ENCODE peak calls at places on chromosomes 5 and 9, in five cellular contexts. C, G, A, S and B are unnamed samples.

GRCh38 chr9:138071731-138072130 is 194.1 kb downstream of the CACNA1B start:
- DNase-seq in C (no peak), S (no peak), A (no peak), G (no peak), B (no peak)

GRCh38 chr5:142597546-142598337 is 88.1 kb downstream of the FGF1 start:
- DNase-seq in A (no peak), S (peak; percentile 36), C (peak; percentile 32), G (peak; percentile 85), B (peak; percentile 35)

GRCh38 chr5:140548300-140548688 is 832 bp downstream of the EIF4EBP3 start:
- DNase-seq in C (no peak), A (no peak), G (no peak), S (no peak), B (no peak)

GRCh38 chr5:35608881-35609779 is 8.5 kb upstream of the SPEF2 start:
- DNase-seq in C (no peak), G (peak; percentile 4), A (no peak), S (no peak), B (no peak)

GRCh38 chr5:80141147-80141671 is 106.1 kb downstream of the THBS4 start:
- DNase-seq in A (no peak), G (no peak), S (no peak), C (no peak), B (peak; percentile 72)

GRCh38 chr5:93593476-93594060 is 10.5 kb downstream of the NR2F1 start:
- DNase-seq in S (no peak), G (no peak), A (no peak), C (no peak), B (peak; percentile 51)

GRCh38 chr9:626591-626990 is 214.9 kb upstream of the DMRT1 start:
- DNase-seq in A (no peak), S (no peak), C (no peak), G (no peak), B (no peak)

GRCh38 chr9:2722715-2723114 is 5.4 kb downstream of the KCNV2 start:
- DNase-seq in C (peak; percentile 7), S (no peak), G (no peak), A (no peak), B (no peak)

GRCh38 chr5:55634204-55634785 is 77.8 kb downstream of the SLC38A9 start:
- DNase-seq in C (no peak), A (no peak), G (no peak), S (no peak), B (no peak)

GRCh38 chr5:89480406-89481007 is 597.5 kb upstream of the MEF2C start:
- DNase-seq in C (no peak), A (no peak), G (no peak), S (no peak), B (no peak)

GRCh38 chr5:157944077-157944633 is 85.2 kb upstream of the CLINT1 start:
- DNase-seq in C (no peak), S (no peak), A (no peak), G (no peak), B (no peak)

GRCh38 chr5:150499437-150499956 is 8.4 kb upstream of the NDST1 start:
- DNase-seq in G (no peak), S (peak; percentile 92), A (no peak), C (no peak), B (no peak)

GRCh38 chr9:93037476-93037971 is 21.0 kb upstream of the SUSD3 start:
- DNase-seq in C (no peak), A (no peak), S (no peak), G (no peak), B (no peak)

GRCh38 chr5:29902859-29903258 is 1290.6 kb upstream of the CDH6 start:
- DNase-seq in G (no peak), A (no peak), C (no peak), S (no peak), B (no peak)

GRCh38 chr5:132101385-132101880 is 27.8 kb downstream of the CSF2 start:
- DNase-seq in S (no peak), G (no peak), A (no peak), C (no peak), B (no peak)

GRCh38 chr9:135126480-135127187 is 39.2 kb downstream of the OLFM1 start:
- DNase-seq in G (peak; percentile 75), C (no peak), S (no peak), A (no peak), B (no peak)

GRCh38 chr9:130989891-130990290 is 19.1 kb upstream of the LAMC3 start:
- DNase-seq in C (no peak), G (no peak), S (no peak), A (no peak), B (no peak)

GRCh38 chr5:109411627-109412026 is 1.9 kb upstream of the PJA2 start:
- DNase-seq in A (no peak), C (no peak), G (peak; percentile 24), S (peak; percentile 25), B (no peak)

GRCh38 chr9:92474569-92474968 is 7.7 kb downstream of the ASPN start:
- DNase-seq in C (no peak), S (no peak), G (no peak), A (no peak), B (no peak)

GRCh38 chr5:154971501-154971900 is 30.6 kb downstream of the MRPL22 start:
- DNase-seq in C (no peak), A (no peak), G (no peak), S (no peak), B (no peak)

GRCh38 chr5:36696059-36696673 is 89.8 kb downstream of the SLC1A3 start:
- DNase-seq in A (no peak), S (peak; percentile 53), G (peak; percentile 71), C (peak; percentile 26), B (peak; percentile 79)

GRCh38 chr5:43386960-43387362 is 25.2 kb downstream of the CCL28 start:
- DNase-seq in A (peak; percentile 20), S (no peak), G (no peak), C (no peak), B (no peak)

GRCh38 chr9:128715436-128715750 is 8.5 kb downstream of the ZDHHC12 start:
- DNase-seq in C (no peak), A (no peak), S (no peak), G (no peak), B (no peak)

GRCh38 chr5:57551251-57551650 is 68.6 kb upstream of the ACTBL2 start:
- DNase-seq in C (no peak), S (no peak), G (no peak), A (no peak), B (no peak)

GRCh38 chr9:123375725-123376132 is 19.7 kb downstream of the CRB2 start:
- DNase-seq in G (no peak), C (peak; percentile 37), A (no peak), S (peak; percentile 82), B (no peak)

GRCh38 chr5:128687930-128688329 is 149.9 kb upstream of the FBN2 start:
- DNase-seq in C (no peak), A (no peak), S (no peak), G (no peak), B (no peak)

GRCh38 chr5:57494104-57495098 is 11.8 kb upstream of the ACTBL2 start:
- DNase-seq in S (peak; percentile 75), C (peak; percentile 13), G (peak; percentile 71), A (peak; percentile 45), B (no peak)

GRCh38 chr5:132979976-132980375 is 16.5 kb upstream of the AFF4 start:
- DNase-seq in A (no peak), C (no peak), G (no peak), S (no peak), B (no peak)

GRCh38 chr5:43631182-43631910 is 28.4 kb downstream of the NNT start:
- DNase-seq in A (peak; percentile 33), S (peak; percentile 75), C (peak; percentile 71), G (peak; percentile 78), B (peak; percentile 40)

DNA sequence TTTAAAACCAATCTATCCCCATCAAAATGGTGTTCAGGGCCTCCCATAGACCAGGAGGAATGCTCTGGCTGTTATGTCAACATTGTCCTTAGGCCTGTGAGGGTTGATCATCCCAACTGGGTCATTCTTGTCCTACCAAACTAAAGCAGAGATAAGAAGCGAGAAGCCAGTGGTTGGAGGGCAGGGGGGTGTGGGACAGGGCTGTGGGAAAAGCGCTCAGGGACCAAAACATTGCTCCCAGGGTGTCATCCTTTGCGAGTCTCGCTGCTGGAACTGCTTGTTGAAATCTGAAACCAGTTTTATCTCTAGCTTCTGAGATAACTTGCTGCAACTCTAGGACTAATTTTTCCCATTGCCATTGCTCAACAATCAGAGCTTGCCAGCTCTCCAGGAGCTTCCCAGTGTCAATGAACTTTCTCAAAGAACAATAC is 48.1 kb downstream of the SPATA31C2 start:
- DNase-seq in A (no peak), S (no peak), G (no peak), C (no peak), B (no peak)
- TF ChIP-seq ESRRA in A (no peak), S (no peak), G (no peak), C (no peak), B (no peak)

DNA sequence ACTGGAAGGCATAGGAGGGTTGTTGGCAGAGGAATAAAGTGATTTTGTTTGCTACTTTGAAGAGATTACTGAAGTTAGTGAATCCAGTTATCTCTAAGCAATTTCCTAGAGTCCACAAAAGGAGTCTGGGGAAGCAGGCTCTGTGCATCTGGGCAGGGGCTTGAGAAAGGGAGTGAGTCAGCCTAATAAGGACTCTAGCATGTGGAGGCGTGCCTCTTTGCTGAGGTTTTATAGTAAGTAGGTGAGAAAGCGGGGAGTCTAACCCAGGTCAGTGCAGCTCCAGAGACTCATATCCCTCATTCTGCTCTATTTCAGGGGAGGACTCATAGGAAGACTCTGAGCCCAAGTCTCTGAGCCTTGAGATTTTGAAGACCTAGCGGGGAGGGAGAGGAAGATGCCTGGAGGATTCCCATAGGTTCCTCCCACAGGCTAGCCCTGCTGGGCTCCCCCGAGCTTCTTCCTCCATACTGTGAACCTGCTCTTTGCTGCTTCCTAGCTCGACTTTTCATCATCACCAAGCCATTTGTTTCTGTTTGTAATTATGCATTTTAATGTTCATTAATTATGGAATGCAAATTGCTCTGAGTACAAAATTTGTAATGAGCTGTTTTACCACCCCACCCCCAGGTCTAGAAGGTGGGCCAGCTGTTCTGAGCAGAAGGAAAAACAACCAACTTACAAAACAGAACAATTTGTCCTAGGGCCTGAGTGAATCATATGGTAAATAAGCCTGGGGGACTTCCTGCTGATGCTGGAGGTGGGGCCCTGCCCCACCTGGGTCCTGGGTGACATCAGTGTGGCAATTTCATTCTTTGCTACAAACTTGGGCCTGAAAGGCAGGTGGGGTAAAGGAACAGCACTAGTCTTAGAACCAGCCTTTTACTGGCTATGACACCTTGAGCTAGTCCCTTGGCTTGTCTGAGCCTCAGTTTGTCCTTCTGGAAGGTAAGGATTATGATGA is 150.2 kb downstream of the TRIM32 start:
- DNase-seq in G (no peak), S (no peak), C (no peak), A (no peak), B (no peak)
- TF ChIP-seq ESRRA in G (no peak), S (no peak), C (no peak), A (no peak), B (no peak)

GRCh38 chr5:112174959-112175594 is 244.0 kb downstream of the EPB41L4A start:
- DNase-seq in C (peak; percentile 18), G (peak; percentile 63), S (peak; percentile 60), A (no peak), B (no peak)
- TF ChIP-seq ESRRA in C (no peak), G (no peak), S (no peak), A (no peak), B (no peak)

DNA sequence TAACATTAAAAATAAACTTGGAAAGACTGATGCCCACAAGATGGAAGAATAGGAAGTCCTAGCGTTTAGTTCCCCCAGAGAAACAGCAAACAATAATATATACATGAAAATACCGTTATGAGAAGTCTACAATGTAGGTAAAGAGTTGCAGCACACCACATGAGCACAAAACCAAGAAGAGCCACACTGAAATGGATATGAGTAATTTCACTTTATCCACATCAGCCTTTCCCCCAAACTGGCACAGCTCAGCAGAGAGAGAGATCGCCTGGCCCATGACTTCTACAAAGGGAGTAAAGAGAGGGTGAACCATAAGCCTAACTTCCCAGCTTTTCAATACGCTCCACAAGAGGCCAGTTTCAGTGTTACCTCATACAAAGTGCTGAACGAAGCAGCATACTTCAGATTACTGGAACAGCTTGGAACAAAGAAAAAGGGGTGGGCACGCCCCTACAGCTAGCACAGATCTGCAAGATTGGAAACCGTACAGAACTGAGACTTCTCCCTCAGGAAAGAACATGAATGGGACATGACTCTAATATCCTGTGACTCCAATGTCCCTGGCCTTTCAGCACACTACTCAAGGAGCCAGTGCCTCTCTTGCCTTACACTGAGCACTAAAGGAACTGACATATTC is 75.4 kb downstream of the EMB start:
- DNase-seq in A (no peak), S (no peak), C (no peak), G (no peak), B (no peak)
- TF ChIP-seq ESRRA in A (no peak), S (no peak), C (no peak), G (no peak), B (no peak)